ENCODE peak calls at places on chromosomes 16 and 17, in four cellular contexts. One of them, this sample, is unnamed.

GRCh38 chr17:53628011-53628410 is 194.7 kb upstream of the KIF2B start:
- DNase-seq in tibial nerve: no peak
- DNase-seq in OCI-LY7: no peak
- DNase-seq in NCI-H524: no peak
- DNase-seq in this sample: no peak

GRCh38 chr17:2723505-2723996 is 12.0 kb upstream of the CLUH start:
- DNase-seq in tibial nerve: no peak
- DNase-seq in OCI-LY7: no peak
- DNase-seq in NCI-H524: no peak
- DNase-seq in this sample: no peak

GRCh38 chr17:57286372-57287105 is 30.2 kb downstream of the MSI2 start:
- DNase-seq in tibial nerve: no peak
- DNase-seq in OCI-LY7: no peak
- DNase-seq in NCI-H524: no peak
- DNase-seq in this sample: no peak

GRCh38 chr17:45705123-45706009 is 78.8 kb upstream of the CRHR1 start:
- DNase-seq in tibial nerve: no peak
- DNase-seq in OCI-LY7: no peak
- DNase-seq in NCI-H524: no peak
- DNase-seq in this sample: no peak

GRCh38 chr16:89700649-89701424 is 668 bp downstream of the SPATA2L start:
- DNase-seq in tibial nerve: no peak
- DNase-seq in OCI-LY7: peak
- DNase-seq in NCI-H524: no peak
- DNase-seq in this sample: peak

GRCh38 chr16:86368261-86368660 is 142.1 kb upstream of the FOXF1 start:
- DNase-seq in tibial nerve: no peak
- DNase-seq in OCI-LY7: no peak
- DNase-seq in NCI-H524: no peak
- DNase-seq in this sample: no peak

GRCh38 chr16:21704733-21705132 is 41.0 kb downstream of the OTOA start:
- DNase-seq in tibial nerve: no peak
- DNase-seq in OCI-LY7: no peak
- DNase-seq in NCI-H524: no peak
- DNase-seq in this sample: no peak

GRCh38 chr17:17191346-17191792 is 14.8 kb downstream of the PLD6 start:
- DNase-seq in tibial nerve: no peak
- DNase-seq in OCI-LY7: no peak
- DNase-seq in NCI-H524: no peak
- DNase-seq in this sample: no peak

GRCh38 chr16:12231666-12232065 is 255.1 kb downstream of the SNX29 start:
- DNase-seq in tibial nerve: no peak
- DNase-seq in OCI-LY7: no peak
- DNase-seq in NCI-H524: no peak
- DNase-seq in this sample: no peak

GRCh38 chr17:81867952-81868673 is 3.0 kb downstream of the ARHGDIA start:
- DNase-seq in tibial nerve: no peak
- DNase-seq in OCI-LY7: peak
- DNase-seq in NCI-H524: no peak
- DNase-seq in this sample: no peak

GRCh38 chr16:57446530-57447141 is 549 bp downstream of the CIAPIN1 start:
- DNase-seq in tibial nerve: peak
- DNase-seq in OCI-LY7: peak
- DNase-seq in NCI-H524: no peak
- DNase-seq in this sample: peak

GRCh38 chr17:68562736-68563135 is 38.4 kb downstream of the FAM20A start:
- DNase-seq in tibial nerve: no peak
- DNase-seq in OCI-LY7: no peak
- DNase-seq in NCI-H524: no peak
- DNase-seq in this sample: no peak

GRCh38 chr17:78301821-78302213 is 58.1 kb downstream of the SOCS3 start:
- DNase-seq in tibial nerve: no peak
- DNase-seq in OCI-LY7: no peak
- DNase-seq in NCI-H524: no peak
- DNase-seq in this sample: no peak

GRCh38 chr17:77332981-77333685 is 192.4 kb downstream of the SEC14L1 start:
- DNase-seq in tibial nerve: no peak
- DNase-seq in OCI-LY7: peak
- DNase-seq in NCI-H524: no peak
- DNase-seq in this sample: no peak

GRCh38 chr16:12271006-12271405 is 294.5 kb downstream of the SNX29 start:
- DNase-seq in tibial nerve: no peak
- DNase-seq in OCI-LY7: peak
- DNase-seq in NCI-H524: peak
- DNase-seq in this sample: peak

GRCh38 chr16:69618721-69619120 is 53.0 kb downstream of the NFAT5 start:
- DNase-seq in tibial nerve: no peak
- DNase-seq in OCI-LY7: no peak
- DNase-seq in NCI-H524: no peak
- DNase-seq in this sample: no peak

GRCh38 chr16:88613911-88614817 is 24.2 kb upstream of the IL17C start:
- DNase-seq in tibial nerve: no peak
- DNase-seq in OCI-LY7: no peak
- DNase-seq in NCI-H524: no peak
- DNase-seq in this sample: no peak

GRCh38 chr17:46910179-46910927 is 12.6 kb upstream of the GOSR2 start:
- DNase-seq in tibial nerve: no peak
- DNase-seq in OCI-LY7: no peak
- DNase-seq in NCI-H524: no peak
- DNase-seq in this sample: no peak

GRCh38 chr16:2769100-2769529 is 8.0 kb downstream of the ELOB start:
- DNase-seq in tibial nerve: no peak
- DNase-seq in OCI-LY7: no peak
- DNase-seq in NCI-H524: no peak
- DNase-seq in this sample: no peak

GRCh38 chr16:9738690-9739089 is 443.5 kb downstream of the GRIN2A start:
- DNase-seq in tibial nerve: no peak
- DNase-seq in OCI-LY7: no peak
- DNase-seq in NCI-H524: no peak
- DNase-seq in this sample: no peak

GRCh38 chr17:47120521-47121095 is 68.5 kb downstream of the CDC27 start:
- DNase-seq in tibial nerve: no peak
- DNase-seq in OCI-LY7: no peak
- DNase-seq in NCI-H524: no peak
- DNase-seq in this sample: no peak

GRCh38 chr16:57146735-57147134 is 39.1 kb downstream of the PSME3IP1 start:
- DNase-seq in tibial nerve: no peak
- DNase-seq in OCI-LY7: no peak
- DNase-seq in NCI-H524: no peak
- DNase-seq in this sample: peak

GRCh38 chr17:58184308-58184985 is 8.1 kb upstream of the EPX start:
- DNase-seq in tibial nerve: no peak
- DNase-seq in OCI-LY7: no peak
- DNase-seq in NCI-H524: no peak
- DNase-seq in this sample: peak

GRCh38 chr16:69031877-69032301 is 73.6 kb upstream of the HAS3 start:
- DNase-seq in tibial nerve: no peak
- DNase-seq in OCI-LY7: no peak
- DNase-seq in NCI-H524: no peak
- DNase-seq in this sample: no peak

GRCh38 chr16:10579965-10580918 is at the start of gene EMP2:
- DNase-seq in tibial nerve: peak
- DNase-seq in OCI-LY7: no peak
- DNase-seq in NCI-H524: peak
- DNase-seq in this sample: peak